ENCODE peak calls at places on chromosomes 4 and X, in eight cellular contexts. A, E, W, T, O, Q, H and C are unnamed samples.

GRCh38 chrX:25524150-25524549 is 508.4 kb upstream of the ARX start:
- DNase-seq in A (no peak), E (no peak), W (peak), T (peak), O (no peak), Q (no peak), H (peak), C (no peak)

GRCh38 chrX:24838624-24839023 is 144.9 kb downstream of the POLA1 start:
- DNase-seq in A (no peak), E (no peak), W (peak), T (peak), O (no peak), Q (peak), H (peak), C (no peak)

GRCh38 chr4:142815834-142816233 is 30.3 kb downstream of the INPP4B start:
- DNase-seq in A (peak), E (no peak), W (peak), T (peak), O (no peak), Q (no peak), H (peak), C (no peak)

GRCh38 chr4:82797048-82797590 is 1.5 kb downstream of the SCD5 start:
- DNase-seq in A (no peak), E (peak), W (no peak), T (no peak), O (no peak), Q (peak), H (peak), C (no peak)

GRCh38 chr4:183968502-183968901 is 63.4 kb downstream of the STOX2 start:
- DNase-seq in A (no peak), E (no peak), W (no peak), T (no peak), O (no peak), Q (no peak), H (no peak), C (no peak)

GRCh38 chr4:793941-794621 is 31.8 kb downstream of the CPLX1 start:
- DNase-seq in A (no peak), E (no peak), W (no peak), T (no peak), O (no peak), Q (no peak), H (no peak), C (no peak)

GRCh38 chr4:24071612-24072372 is 181.9 kb upstream of the PPARGC1A start:
- DNase-seq in A (no peak), E (no peak), W (no peak), T (no peak), O (no peak), Q (no peak), H (no peak), C (no peak)

GRCh38 chr4:126223784-126224407 is 909.1 kb downstream of the FAT4 start:
- DNase-seq in A (peak), E (no peak), W (peak), T (peak), O (no peak), Q (no peak), H (peak), C (no peak)

GRCh38 chr4:182091128-182091527 is 152.1 kb upstream of the TENM3 start:
- DNase-seq in A (no peak), E (no peak), W (no peak), T (no peak), O (no peak), Q (no peak), H (no peak), C (peak)

GRCh38 chrX:115936008-115936407 is 234.5 kb upstream of the AGTR2 start:
- DNase-seq in A (no peak), E (no peak), W (no peak), T (no peak), O (no peak), Q (no peak), H (no peak), C (no peak)

GRCh38 chr4:73810191-73810590 is 26.3 kb upstream of the CXCL6 start:
- DNase-seq in A (no peak), E (no peak), W (no peak), T (no peak), O (no peak), Q (no peak), H (no peak), C (no peak)

GRCh38 chr4:15930314-15930713 is 8.2 kb downstream of the FGFBP1 start:
- DNase-seq in A (no peak), E (no peak), W (peak), T (no peak), O (no peak), Q (no peak), H (no peak), C (no peak)

GRCh38 chrX:25534096-25534495 is 518.3 kb upstream of the ARX start:
- DNase-seq in A (no peak), E (no peak), W (no peak), T (no peak), O (no peak), Q (no peak), H (no peak), C (no peak)

GRCh38 chr4:82741188-82741587 is 57.4 kb downstream of the SCD5 start:
- DNase-seq in A (no peak), E (no peak), W (no peak), T (no peak), O (no peak), Q (no peak), H (no peak), C (no peak)

GRCh38 chr4:3322059-3322550 is 29.3 kb downstream of the RGS12 start:
- DNase-seq in A (no peak), E (no peak), W (peak), T (peak), O (no peak), Q (no peak), H (no peak), C (no peak)

GRCh38 chrX:21985332-21985777 is 44.8 kb downstream of the SMS start:
- DNase-seq in A (peak), E (peak), W (peak), T (peak), O (peak), Q (peak), H (peak), C (peak)

GRCh38 chr4:87220094-87220831 is at the start of gene KLHL8:
- DNase-seq in A (peak), E (peak), W (peak), T (peak), O (peak), Q (peak), H (peak), C (peak)
- TF ChIP-seq CTCF in A (no peak), E (no peak), W (no peak), T (no peak), O (peak), Q (no peak), H (peak), C (no peak)

DNA sequence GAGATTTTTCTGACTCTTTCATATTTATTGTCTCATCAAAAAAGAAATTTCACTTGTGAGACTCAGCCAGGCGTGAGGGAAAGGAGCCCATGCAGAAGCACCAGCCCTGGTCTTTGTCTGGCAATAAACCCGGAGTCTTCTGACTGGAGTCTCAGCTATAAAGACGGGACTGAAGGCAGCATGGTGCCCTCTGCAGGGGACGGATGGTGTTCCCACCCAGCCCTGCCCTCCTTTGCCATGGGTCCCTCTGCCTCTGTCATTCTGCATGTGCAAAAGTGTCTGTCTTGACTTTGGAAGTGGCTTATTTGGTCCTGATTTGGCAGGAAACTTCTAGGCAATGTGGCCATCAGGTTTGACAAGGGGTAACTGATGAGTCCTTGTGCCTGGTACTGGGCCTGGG is 14.3 kb downstream of the ZNF185 start:
- DNase-seq in A (no peak), E (no peak), W (no peak), T (no peak), O (no peak), Q (no peak), H (no peak), C (no peak)
- TF ChIP-seq CTCF in A (no peak), E (no peak), W (no peak), T (no peak), O (peak), Q (peak), H (no peak), C (no peak)

GRCh38 chr4:37793562-37793961 is 32.9 kb upstream of the PGM2 start:
- DNase-seq in A (no peak), E (no peak), W (peak), T (peak), O (no peak), Q (no peak), H (peak), C (no peak)
- TF ChIP-seq CTCF in A (peak), E (no peak), W (peak), T (peak), O (peak), Q (peak), H (peak), C (no peak)

GRCh38 chr4:56255820-56256219 is 131.5 kb downstream of the AASDH start:
- DNase-seq in A (no peak), E (no peak), W (peak), T (peak), O (no peak), Q (no peak), H (no peak), C (no peak)
- TF ChIP-seq CTCF in A (no peak), E (no peak), W (no peak), T (no peak), O (no peak), Q (no peak), H (no peak), C (no peak)

GRCh38 chr4:21898101-21898500 is 50.5 kb downstream of the KCNIP4 start:
- DNase-seq in A (no peak), E (no peak), W (no peak), T (no peak), O (no peak), Q (no peak), H (peak), C (no peak)
- TF ChIP-seq CTCF in A (no peak), E (no peak), W (no peak), T (no peak), O (no peak), Q (no peak), H (no peak), C (no peak)

GRCh38 chr4:48906283-48907173 is at the start of gene OCIAD2:
- DNase-seq in A (peak), E (peak), W (no peak), T (peak), O (peak), Q (peak), H (peak), C (peak)
- TF ChIP-seq CTCF in A (peak), E (no peak), W (no peak), T (no peak), O (peak), Q (peak), H (no peak), C (no peak)

GRCh38 chrX:151488677-151489076 is 74.8 kb upstream of the PASD1 start:
- DNase-seq in A (peak), E (peak), W (no peak), T (no peak), O (no peak), Q (peak), H (peak), C (no peak)
- TF ChIP-seq CTCF in A (peak), E (peak), W (no peak), T (no peak), O (peak), Q (peak), H (no peak), C (no peak)

GRCh38 chr4:175891231-175891630 is 79.2 kb upstream of the GPM6A start:
- DNase-seq in A (no peak), E (no peak), W (no peak), T (no peak), O (no peak), Q (no peak), H (no peak), C (no peak)

DNA sequence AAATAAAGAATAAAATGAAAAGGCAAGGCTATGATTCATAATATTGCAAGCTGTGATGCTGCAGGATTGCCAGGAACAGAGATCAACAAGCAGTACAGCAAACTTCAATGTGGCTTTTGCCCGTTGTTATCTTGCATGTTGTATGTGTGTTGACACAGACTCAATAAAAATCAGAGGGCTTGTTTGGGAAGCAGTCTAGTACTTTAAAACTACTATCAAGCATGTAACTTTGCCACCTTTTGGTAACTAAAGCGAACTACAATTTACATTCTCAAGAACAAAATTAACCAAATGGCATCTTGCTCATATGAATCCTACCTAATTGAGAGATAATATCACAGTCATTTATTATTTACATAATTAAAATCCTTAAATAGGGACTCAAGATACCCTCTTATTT is 79.8 kb upstream of the GPM6A start:
- DNase-seq in A (peak), E (no peak), W (peak), T (peak), O (no peak), Q (peak), H (peak), C (no peak)
- TF ChIP-seq CTCF in A (peak), E (no peak), W (peak), T (no peak), O (peak), Q (peak), H (peak), C (peak)